ENCODE peak calls at places on chromosomes 11 and 22, in ten cellular contexts. D is C1 segment of cervical spinal cord; S is AG04450; A is activated CD4-positive, alpha-beta memory T cell treated with anti-CD3 and anti-CD28 coated beads for 36 hours; T is SHP77; M is mesenchymal stem cell; H is cardiac muscle cell; C is mucosa of gallbladder; L is endothelial cell; E is hippocampal formation. P is an unnamed sample.

GRCh38 chr22:42347281-42347824 is 76.9 kb upstream of the TCF20 start:
- DNase-seq in M (no peak), L (no peak), S (no peak), D (no peak), H (peak; percentile 35), C (no peak), A (no peak), T (no peak), E (no peak), P (no peak)

GRCh38 chr11:102552447-102553200 is 22.1 kb upstream of the MMP7 start:
- DNase-seq in D (no peak), T (no peak), H (peak; percentile 12), S (peak; percentile 7), E (no peak), C (peak; percentile 21), A (no peak), L (no peak), M (no peak), P (no peak)

GRCh38 chr22:30947163-30947820 is 21.3 kb downstream of the MORC2 start:
- DNase-seq in T (no peak), E (peak; percentile 60), S (no peak), L (peak; percentile 59), A (no peak), M (no peak), H (no peak), C (no peak), D (peak; percentile 51), P (no peak)

GRCh38 chr11:62860835-62861563 is 19.7 kb upstream of the SLC3A2 start:
- DNase-seq in T (no peak), D (no peak), A (peak; percentile 14), M (no peak), C (no peak), H (no peak), L (no peak), S (no peak), E (no peak), P (no peak)

GRCh38 chr11:12673924-12674570 is at the start of gene TEAD1:
- DNase-seq in M (peak; percentile 95), T (peak; percentile 42), H (peak; percentile 98), L (peak; percentile 100), S (peak; percentile 93), C (peak; percentile 97), A (peak; percentile 91), E (peak; percentile 94), D (peak; percentile 79), P (peak; percentile 92)

GRCh38 chr11:72834905-72835304 is 20.7 kb downstream of the ATG16L2 start:
- DNase-seq in A (no peak), S (no peak), C (no peak), M (no peak), T (no peak), L (no peak), D (no peak), H (no peak), E (no peak), P (no peak)

GRCh38 chr22:32596471-32596870 is 121.9 kb downstream of the FBXO7 start:
- DNase-seq in E (no peak), C (no peak), H (no peak), L (no peak), S (no peak), T (no peak), M (no peak), D (no peak), A (no peak), P (no peak)

GRCh38 chr11:82191690-82192089 is 542.0 kb downstream of the FAM181B start:
- DNase-seq in S (no peak), H (no peak), D (no peak), E (no peak), M (no peak), A (no peak), T (peak; percentile 86), C (no peak), L (no peak), P (no peak)

GRCh38 chr22:19554834-19555404 is 30.7 kb upstream of the CLDN5 start:
- DNase-seq in D (no peak), E (no peak), M (peak; percentile 66), A (no peak), S (no peak), T (peak; percentile 13), L (peak; percentile 50), C (no peak), H (peak; percentile 19), P (no peak)

GRCh38 chr11:131471976-131472375 is 101.6 kb downstream of the NTM start:
- DNase-seq in S (no peak), L (no peak), M (no peak), E (no peak), D (no peak), A (no peak), C (no peak), T (no peak), H (no peak), P (no peak)

GRCh38 chr11:128421577-128421976 is 165.8 kb downstream of the ETS1 start:
- DNase-seq in L (no peak), H (no peak), M (peak; percentile 78), D (no peak), E (no peak), C (no peak), A (peak; percentile 29), T (no peak), S (no peak), P (no peak)

GRCh38 chr22:37206841-37207821 is 5.1 kb downstream of the SSTR3 start:
- DNase-seq in M (no peak), H (no peak), C (no peak), E (no peak), S (no peak), D (no peak), A (no peak), T (no peak), L (no peak), P (no peak)

GRCh38 chr11:86196291-86196690 is 48.3 kb upstream of the EED start:
- DNase-seq in T (no peak), S (no peak), A (no peak), D (no peak), M (no peak), H (no peak), L (no peak), E (no peak), C (no peak), P (no peak)

GRCh38 chr22:41844513-41844912 is 11.6 kb downstream of the SREBF2 start:
- DNase-seq in L (no peak), H (no peak), T (no peak), M (no peak), C (peak; percentile 34), A (no peak), E (no peak), S (no peak), D (no peak), P (no peak)

GRCh38 chr11:125483592-125483991 is 12.5 kb downstream of the FEZ1 start:
- DNase-seq in E (no peak), L (no peak), T (no peak), M (no peak), D (no peak), S (no peak), A (no peak), C (no peak), H (peak; percentile 62), P (no peak)

GRCh38 chr11:105861225-105861624 is 160.8 kb downstream of the MSANTD4 start:
- DNase-seq in T (no peak), H (peak; percentile 18), M (peak; percentile 8), E (no peak), D (no peak), A (no peak), S (no peak), L (no peak), C (no peak), P (no peak)

GRCh38 chr11:101158119-101158518 is 28.5 kb upstream of the PGR start:
- DNase-seq in S (no peak), M (no peak), H (no peak), A (no peak), E (no peak), L (no peak), T (no peak), C (no peak), D (no peak), P (no peak)

GRCh38 chr22:32818446-32819115 is 17.1 kb downstream of the TIMP3 start:
- DNase-seq in S (no peak), H (peak; percentile 75), T (no peak), A (no peak), L (no peak), E (no peak), D (no peak), M (no peak), C (no peak), P (no peak)

GRCh38 chr11:16959528-16960100 is 54.6 kb downstream of the PLEKHA7 start:
- DNase-seq in S (no peak), D (no peak), A (no peak), T (no peak), C (no peak), M (no peak), E (no peak), L (no peak), H (no peak), P (no peak)

GRCh38 chr11:2578934-2579280 is 120.9 kb downstream of the KCNQ1OT1 start:
- DNase-seq in H (no peak), L (no peak), E (no peak), S (no peak), M (no peak), T (no peak), A (no peak), C (no peak), D (no peak), P (no peak)

GRCh38 chr11:69352715-69353325 is 58.9 kb downstream of the MYEOV start:
- DNase-seq in A (peak; percentile 69), H (no peak), C (peak; percentile 1), T (no peak), M (peak; percentile 97), L (no peak), S (peak; percentile 93), D (no peak), E (no peak), P (no peak)

GRCh38 chr11:15118431-15118830 is 3.7 kb downstream of the INSC start:
- DNase-seq in D (no peak), S (no peak), M (no peak), L (no peak), A (no peak), H (no peak), T (no peak), E (no peak), C (no peak), P (no peak)

GRCh38 chr11:106619320-106619990 is 398.8 kb downstream of the GUCY1A2 start:
- DNase-seq in E (no peak), A (no peak), T (no peak), C (no peak), S (no peak), M (no peak), L (no peak), H (no peak), D (no peak), P (no peak)

GRCh38 chr11:70034740-70035365 is 43.3 kb upstream of the ANO1 start:
- DNase-seq in C (peak; percentile 40), T (no peak), D (no peak), S (no peak), A (no peak), M (no peak), L (no peak), E (no peak), H (no peak), P (no peak)

GRCh38 chr11:17379383-17380180 is 8.9 kb downstream of the KCNJ11 start:
- DNase-seq in C (no peak), A (no peak), H (no peak), L (no peak), S (no peak), D (no peak), T (no peak), E (no peak), M (no peak), P (no peak)

GRCh38 chr11:19161651-19162050 is 40.1 kb downstream of the CSRP3 start:
- DNase-seq in L (no peak), C (no peak), T (no peak), S (no peak), A (no peak), E (no peak), M (no peak), D (no peak), H (no peak), P (no peak)

GRCh38 chr11:118319031-118319814 is 14.7 kb downstream of the CD3E start:
- DNase-seq in A (no peak), T (no peak), M (no peak), D (no peak), L (no peak), H (no peak), C (no peak), E (no peak), S (no peak), P (no peak)

GRCh38 chr11:9972917-9973504 is 309.1 kb downstream of the SWAP70 start:
- DNase-seq in A (peak; percentile 28), S (no peak), D (no peak), C (peak; percentile 32), L (peak; percentile 25), E (no peak), T (no peak), H (peak; percentile 38), M (peak; percentile 58), P (no peak)